ENCODE peak calls at places on chromosome 6, in six cellular contexts. T, S, P, R, B and C are unnamed samples. For H3K4me1, the result is how much of the 10 kb centered on the place peaks cover.

GRCh38 chr6:138465007-138465645 is 34.2 kb downstream of the NHSL1 start:
- DNase-seq in T (peak), S (peak), P (peak), R (peak), B (no peak), C (no peak)

GRCh38 chr6:42260424-42260888 is 42.8 kb upstream of the MRPS10 start:
- DNase-seq in T (no peak), S (peak), P (no peak), R (no peak), B (no peak), C (no peak)

GRCh38 chr6:46651006-46651405 is 1.6 kb downstream of the CYP39A1 start:
- DNase-seq in T (no peak), S (no peak), P (no peak), R (peak), B (no peak), C (no peak)

GRCh38 chr6:154907293-154907692 is 87.8 kb upstream of the TIAM2 start:
- DNase-seq in T (peak), S (no peak), P (peak), R (no peak), B (no peak), C (no peak)

GRCh38 chr6:141107562-141108160 is 1025.1 kb upstream of the GJE1 start:
- DNase-seq in T (peak), S (no peak), P (peak), R (peak), B (no peak), C (no peak)

GRCh38 chr6:156102129-156102528 is 646.5 kb upstream of the NOX3 start:
- DNase-seq in T (no peak), S (peak), P (no peak), R (peak), B (peak), C (no peak)

GRCh38 chr6:89352329-89353117 is at the start of gene UBE2J1:
- DNase-seq in T (peak), S (peak), P (peak), R (peak), B (peak), C (peak)

GRCh38 chr6:165726915-165727314 is 63.9 kb upstream of the PDE10A start:
- DNase-seq in T (peak), S (peak), P (peak), R (no peak), B (peak), C (no peak)

GRCh38 chr6:10412165-10412947 is 2.5 kb downstream of the TFAP2A start:
- DNase-seq in T (peak), S (peak), P (peak), R (peak), B (peak), C (no peak)

GRCh38 chr6:30206152-30206551 is 7.1 kb downstream of the TRIM26 start:
- DNase-seq in T (peak), S (no peak), P (no peak), R (no peak), B (no peak), C (no peak)

GRCh38 chr6:139587469-139587868 is 213.0 kb upstream of the CITED2 start:
- DNase-seq in T (peak), S (no peak), P (peak), R (peak), B (no peak), C (no peak)

GRCh38 chr6:87914637-87915395 is 132.8 kb upstream of the SPACA1 start:
- DNase-seq in T (peak), S (no peak), P (peak), R (peak), B (no peak), C (peak)

GRCh38 chr6:109052852-109053251 is 41.8 kb downstream of the SESN1 start:
- DNase-seq in T (no peak), S (no peak), P (no peak), R (no peak), B (no peak), C (no peak)

GRCh38 chr6:15399651-15400470 is 154.0 kb downstream of the JARID2 start:
- DNase-seq in T (peak), S (no peak), P (peak), R (peak), B (peak), C (no peak)

GRCh38 chr6:119360262-119360915 is 10.8 kb upstream of the MAN1A1 start:
- DNase-seq in T (no peak), S (no peak), P (no peak), R (no peak), B (no peak), C (no peak)

GRCh38 chr6:92779758-92780157 is 639.6 kb downstream of the EPHA7 start:
- DNase-seq in T (peak), S (no peak), P (peak), R (peak), B (no peak), C (no peak)

GRCh38 chr6:30802731-30803130 is 58.4 kb upstream of the IER3 start:
- DNase-seq in T (no peak), S (no peak), P (no peak), R (peak), B (no peak), C (no peak)

GRCh38 chr6:133348846-133349245 is 107.7 kb downstream of the EYA4 start:
- DNase-seq in T (no peak), S (no peak), P (no peak), R (no peak), B (no peak), C (peak)

GRCh38 chr6:101296184-101296583 is 97.3 kb upstream of the GRIK2 start:
- DNase-seq in T (peak), S (no peak), P (peak), R (peak), B (no peak), C (no peak)

GRCh38 chr6:101268541-101268940 is 125.0 kb upstream of the GRIK2 start:
- DNase-seq in T (no peak), S (no peak), P (no peak), R (no peak), B (no peak), C (no peak)

GRCh38 chr6:30124391-30124790 is 11.5 kb upstream of the TRIM31 start:
- DNase-seq in T (no peak), S (no peak), P (no peak), R (no peak), B (no peak), C (no peak)

GRCh38 chr6:136510782-136511181 is 39.4 kb downstream of the MAP7 start:
- DNase-seq in T (peak), S (no peak), P (peak), R (no peak), B (no peak), C (no peak)

GRCh38 chr6:75802366-75802765 is 53.3 kb downstream of the MYO6 start:
- DNase-seq in T (peak), S (no peak), P (peak), R (no peak), B (no peak), C (no peak)

GRCh38 chr6:15444881-15445280 is 199.0 kb downstream of the JARID2 start:
- DNase-seq in T (no peak), S (no peak), P (no peak), R (peak), B (no peak), C (peak)

DNA sequence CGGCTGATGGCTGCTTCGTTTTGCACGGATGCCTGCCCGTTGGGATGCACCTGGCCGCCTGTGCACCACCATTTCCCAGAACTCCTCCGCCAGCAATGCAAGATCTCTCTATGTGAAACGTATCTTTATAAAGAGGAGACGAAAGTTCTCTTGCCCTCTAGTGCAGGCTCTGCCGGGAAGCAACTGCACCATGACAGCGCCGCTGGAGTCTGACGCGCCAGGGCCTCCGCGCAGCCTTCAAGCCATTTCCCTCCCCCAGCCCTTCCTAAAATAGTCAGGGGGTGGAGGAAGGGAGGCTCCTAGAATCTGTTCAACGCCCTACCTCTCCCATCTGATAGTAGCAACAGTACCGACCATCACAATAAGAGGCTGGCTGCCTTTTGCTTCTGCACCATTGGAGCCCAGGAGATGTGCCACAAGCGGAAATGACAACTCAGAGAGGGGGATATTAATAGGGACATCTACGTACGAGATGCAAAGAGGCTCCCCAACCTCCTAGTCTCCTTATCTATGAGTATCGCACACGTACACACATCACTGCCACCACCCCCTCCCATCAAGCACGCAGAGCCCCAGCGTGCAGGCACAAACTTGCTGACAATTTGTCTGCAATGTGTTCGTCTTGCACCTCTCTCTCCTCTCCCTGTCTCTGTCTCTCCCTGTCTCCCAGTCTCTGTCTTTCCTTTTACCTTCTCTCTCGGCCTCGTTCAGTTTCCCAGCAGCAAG is 1.1 kb downstream of the SYNE1 start:
- DNase-seq in T (peak), S (peak), P (peak), R (no peak), B (peak), C (no peak)
- TF ChIP-seq EZH2 in T (no peak), S (no peak), P (no peak), R (no peak), B (no peak), C (no peak)

GRCh38 chr6:142881771-142882170 is 63.2 kb downstream of the HIVEP2 start:
- DNase-seq in T (no peak), S (no peak), P (no peak), R (no peak), B (no peak), C (no peak)

GRCh38 chr6:142879527-142879926 is 65.4 kb downstream of the HIVEP2 start:
- DNase-seq in T (no peak), S (no peak), P (no peak), R (no peak), B (no peak), C (no peak)

GRCh38 chr6:142881290-142881689 is 63.7 kb downstream of the HIVEP2 start:
- DNase-seq in T (no peak), S (no peak), P (no peak), R (no peak), B (no peak), C (no peak)

GRCh38 chr6:142879076-142879475 is 65.9 kb downstream of the HIVEP2 start:
- DNase-seq in T (no peak), S (no peak), P (no peak), R (no peak), B (no peak), C (no peak)

DNA sequence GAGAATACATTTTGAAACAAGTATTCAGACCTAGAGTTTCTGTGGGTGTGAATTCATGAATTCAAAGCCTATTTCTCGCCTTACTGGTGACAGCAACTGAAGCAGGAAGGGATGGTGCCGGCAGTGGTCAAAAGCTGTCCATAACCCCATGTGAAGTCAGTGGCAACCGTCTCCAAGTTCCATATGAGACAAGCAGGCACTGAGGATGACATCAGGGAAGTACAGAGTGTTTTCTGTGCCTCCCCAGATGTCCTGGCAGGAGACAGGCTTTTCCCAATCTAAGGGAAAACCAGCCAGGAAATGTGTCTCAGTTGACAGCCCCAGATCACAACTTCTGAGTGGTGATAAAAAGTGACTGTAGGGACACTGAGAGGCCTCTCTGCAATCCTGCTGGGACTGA is 66.6 kb downstream of the HIVEP2 start:
- DNase-seq in T (no peak), S (no peak), P (no peak), R (no peak), B (no peak), C (no peak)
- H3K4me1 ChIP-seq in T (under half), S (under half), P (under half), R (under half), B (under half), C (under half)

GRCh38 chr6:125742433-125743120 is 6.9 kb upstream of the HEY2 start:
- DNase-seq in T (no peak), S (no peak), P (no peak), R (no peak), B (no peak), C (no peak)
- H3K27ac ChIP-seq in T (no peak), S (no peak), P (no peak), R (no peak), B (no peak), C (no peak)

GRCh38 chr6:168951224-168951616 is 302.4 kb downstream of the THBS2 start:
- DNase-seq in T (no peak), S (peak), P (no peak), R (no peak), B (no peak), C (no peak)
- TF ChIP-seq EZH2 in T (no peak), S (no peak), P (no peak), R (no peak), B (no peak), C (no peak)

DNA sequence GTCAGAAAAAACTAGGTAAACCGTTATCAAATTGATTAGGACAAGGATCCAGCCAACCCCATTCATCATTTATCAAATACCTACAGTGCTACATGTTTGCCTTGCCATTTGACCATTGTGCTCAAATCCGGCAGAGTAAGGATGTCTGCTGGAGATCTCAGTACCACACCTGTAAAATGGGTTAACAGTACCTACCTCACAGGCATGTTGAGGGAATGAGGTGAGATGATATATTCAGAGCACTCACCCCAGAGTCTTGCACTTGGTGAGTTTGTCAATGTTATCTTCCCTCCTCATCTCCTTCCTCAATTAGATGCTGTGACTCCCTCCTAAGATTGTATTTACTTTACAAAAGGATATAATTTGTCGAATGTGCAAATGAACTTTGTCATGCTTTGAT is 54.5 kb upstream of the DSP start:
- DNase-seq in T (no peak), S (no peak), P (no peak), R (no peak), B (no peak), C (no peak)
- H3K4me1 ChIP-seq in T (under half), S (under half), P (under half), R (under half), B (under half), C (under half)